ENCODE peak calls at places on chromosome 16, in six cellular contexts. One of them, this sample, is unnamed.

GRCh38 chr16:58497468-58497867 is 2.5 kb upstream of the NDRG4 start:
- DNase-seq in NCI-H2029: no peak
- DNase-seq in omental fat pad: no peak
- DNase-seq in renal cortical epithelial cell: no peak
- DNase-seq in AG08395: no peak
- DNase-seq in AG09319: no peak
- DNase-seq in this sample: no peak

GRCh38 chr16:10920726-10921427 is 21.4 kb downstream of the DEXI start:
- DNase-seq in NCI-H2029: peak; percentile 80
- DNase-seq in omental fat pad: no peak
- DNase-seq in renal cortical epithelial cell: peak; percentile 84
- DNase-seq in AG08395: no peak
- DNase-seq in AG09319: no peak
- DNase-seq in this sample: no peak

GRCh38 chr16:10121496-10121895 is 60.7 kb downstream of the GRIN2A start:
- DNase-seq in NCI-H2029: no peak
- DNase-seq in omental fat pad: no peak
- DNase-seq in renal cortical epithelial cell: peak; percentile 46
- DNase-seq in AG08395: peak; percentile 65
- DNase-seq in AG09319: no peak
- DNase-seq in this sample: no peak

GRCh38 chr16:17298238-17298637 is 172.5 kb downstream of the XYLT1 start:
- DNase-seq in NCI-H2029: no peak
- DNase-seq in omental fat pad: no peak
- DNase-seq in renal cortical epithelial cell: no peak
- DNase-seq in AG08395: no peak
- DNase-seq in AG09319: no peak
- DNase-seq in this sample: no peak

GRCh38 chr16:630815-631405 is at the start of gene WFIKKN1:
- DNase-seq in NCI-H2029: no peak
- DNase-seq in omental fat pad: no peak
- DNase-seq in renal cortical epithelial cell: no peak
- DNase-seq in AG08395: no peak
- DNase-seq in AG09319: no peak
- DNase-seq in this sample: no peak

GRCh38 chr16:17070882-17071592 is 399.7 kb downstream of the XYLT1 start:
- DNase-seq in NCI-H2029: peak; percentile 39
- DNase-seq in omental fat pad: peak; percentile 29
- DNase-seq in renal cortical epithelial cell: no peak
- DNase-seq in AG08395: no peak
- DNase-seq in AG09319: no peak
- DNase-seq in this sample: peak; percentile 56

GRCh38 chr16:57358527-57359095 is at the start of gene CCL22:
- DNase-seq in NCI-H2029: no peak
- DNase-seq in omental fat pad: no peak
- DNase-seq in renal cortical epithelial cell: no peak
- DNase-seq in AG08395: no peak
- DNase-seq in AG09319: no peak
- DNase-seq in this sample: no peak

GRCh38 chr16:75624921-75625334 is 1.8 kb upstream of the ADAT1 start:
- DNase-seq in NCI-H2029: no peak
- DNase-seq in omental fat pad: no peak
- DNase-seq in renal cortical epithelial cell: peak; percentile 16
- DNase-seq in AG08395: no peak
- DNase-seq in AG09319: no peak
- DNase-seq in this sample: no peak

GRCh38 chr16:74732951-74733350 is 32.3 kb upstream of the MLKL start:
- DNase-seq in NCI-H2029: no peak
- DNase-seq in omental fat pad: no peak
- DNase-seq in renal cortical epithelial cell: no peak
- DNase-seq in AG08395: no peak
- DNase-seq in AG09319: no peak
- DNase-seq in this sample: no peak

GRCh38 chr16:68790130-68790761 is 53.1 kb upstream of the TANGO6 start:
- DNase-seq in NCI-H2029: no peak
- DNase-seq in omental fat pad: no peak
- DNase-seq in renal cortical epithelial cell: peak; percentile 98
- DNase-seq in AG08395: peak; percentile 84
- DNase-seq in AG09319: peak; percentile 35
- DNase-seq in this sample: no peak

GRCh38 chr16:84922351-84923135 is 88.8 kb downstream of the ZDHHC7 start:
- DNase-seq in NCI-H2029: peak; percentile 32
- DNase-seq in omental fat pad: no peak
- DNase-seq in renal cortical epithelial cell: no peak
- DNase-seq in AG08395: peak; percentile 31
- DNase-seq in AG09319: no peak
- DNase-seq in this sample: no peak

GRCh38 chr16:1900452-1900774 is 17.8 kb downstream of the HS3ST6 start:
- DNase-seq in NCI-H2029: no peak
- DNase-seq in omental fat pad: no peak
- DNase-seq in renal cortical epithelial cell: no peak
- DNase-seq in AG08395: no peak
- DNase-seq in AG09319: no peak
- DNase-seq in this sample: no peak

GRCh38 chr16:10557750-10558149 is 22.6 kb downstream of the EMP2 start:
- DNase-seq in NCI-H2029: no peak
- DNase-seq in omental fat pad: no peak
- DNase-seq in renal cortical epithelial cell: no peak
- DNase-seq in AG08395: no peak
- DNase-seq in AG09319: no peak
- DNase-seq in this sample: no peak

GRCh38 chr16:56636616-56637413 is 1.7 kb upstream of the MT1A start:
- DNase-seq in NCI-H2029: no peak
- DNase-seq in omental fat pad: no peak
- DNase-seq in renal cortical epithelial cell: no peak
- DNase-seq in AG08395: no peak
- DNase-seq in AG09319: no peak
- DNase-seq in this sample: no peak

GRCh38 chr16:89536371-89536770 is 24.1 kb upstream of the RPL13 start:
- DNase-seq in NCI-H2029: no peak
- DNase-seq in omental fat pad: no peak
- DNase-seq in renal cortical epithelial cell: no peak
- DNase-seq in AG08395: no peak
- DNase-seq in AG09319: no peak
- DNase-seq in this sample: no peak

GRCh38 chr16:54177052-54177856 is 109.3 kb downstream of the IRX3 start:
- DNase-seq in NCI-H2029: no peak
- DNase-seq in omental fat pad: no peak
- DNase-seq in renal cortical epithelial cell: no peak
- DNase-seq in AG08395: no peak
- DNase-seq in AG09319: no peak
- DNase-seq in this sample: no peak